ENCODE peak calls at places on chromosomes 13 and 19, in seven cellular contexts. One of them, this sample, is unnamed.
A peak's percentile ranks its signal among the peaks of the same experiment; 100 is the strongest.

GRCh38 chr13:95604534-95604915 is 40.0 kb downstream of the DZIP1 start:
- DNase-seq in fibroblast of lung: peak; percentile 25
- DNase-seq in thoracic aorta: no peak
- DNase-seq in PC-9: no peak
- DNase-seq in pancreas: no peak
- DNase-seq in esophagus squamous epithelium: no peak
- DNase-seq in CD4-positive, alpha-beta T cell: no peak
- DNase-seq in this sample: no peak

GRCh38 chr13:46522692-46523040 is 30.3 kb upstream of the LRCH1 start:
- DNase-seq in PC-9: no peak
- DNase-seq in thoracic aorta: no peak
- DNase-seq in esophagus squamous epithelium: no peak
- DNase-seq in fibroblast of lung: no peak
- DNase-seq in pancreas: no peak
- DNase-seq in CD4-positive, alpha-beta T cell: no peak
- DNase-seq in this sample: no peak

GRCh38 chr13:105878119-105878518 is 657.3 kb downstream of the EFNB2 start:
- DNase-seq in fibroblast of lung: no peak
- DNase-seq in esophagus squamous epithelium: no peak
- DNase-seq in CD4-positive, alpha-beta T cell: no peak
- DNase-seq in PC-9: no peak
- DNase-seq in thoracic aorta: no peak
- DNase-seq in pancreas: no peak
- DNase-seq in this sample: no peak

GRCh38 chr13:106941779-106942178 is 373.8 kb upstream of the ARGLU1 start:
- DNase-seq in CD4-positive, alpha-beta T cell: no peak
- DNase-seq in fibroblast of lung: no peak
- DNase-seq in PC-9: no peak
- DNase-seq in thoracic aorta: no peak
- DNase-seq in pancreas: no peak
- DNase-seq in esophagus squamous epithelium: no peak
- DNase-seq in this sample: no peak

GRCh38 chr13:35712907-35713685 is 236.6 kb upstream of the MAB21L1 start:
- DNase-seq in CD4-positive, alpha-beta T cell: no peak
- DNase-seq in fibroblast of lung: peak; percentile 43
- DNase-seq in esophagus squamous epithelium: no peak
- DNase-seq in PC-9: no peak
- DNase-seq in pancreas: no peak
- DNase-seq in thoracic aorta: no peak
- DNase-seq in this sample: no peak

GRCh38 chr19:47786566-47786965 is 8.1 kb downstream of the SELENOW start:
- DNase-seq in CD4-positive, alpha-beta T cell: no peak
- DNase-seq in fibroblast of lung: no peak
- DNase-seq in pancreas: no peak
- DNase-seq in thoracic aorta: no peak
- DNase-seq in PC-9: no peak
- DNase-seq in esophagus squamous epithelium: no peak
- DNase-seq in this sample: no peak

GRCh38 chr19:39163621-39164020 is 33.1 kb upstream of the NCCRP1 start:
- DNase-seq in esophagus squamous epithelium: no peak
- DNase-seq in thoracic aorta: no peak
- DNase-seq in fibroblast of lung: no peak
- DNase-seq in CD4-positive, alpha-beta T cell: no peak
- DNase-seq in PC-9: no peak
- DNase-seq in pancreas: no peak
- DNase-seq in this sample: no peak

GRCh38 chr13:98436379-98436909 is 140.5 kb downstream of the STK24 start:
- DNase-seq in fibroblast of lung: no peak
- DNase-seq in thoracic aorta: no peak
- DNase-seq in pancreas: no peak
- DNase-seq in PC-9: no peak
- DNase-seq in esophagus squamous epithelium: no peak
- DNase-seq in CD4-positive, alpha-beta T cell: no peak
- DNase-seq in this sample: no peak

GRCh38 chr19:14383898-14384669 is 2.8 kb downstream of the ADGRE5 start:
- DNase-seq in thoracic aorta: no peak
- DNase-seq in CD4-positive, alpha-beta T cell: no peak
- DNase-seq in fibroblast of lung: peak; percentile 49
- DNase-seq in esophagus squamous epithelium: no peak
- DNase-seq in pancreas: no peak
- DNase-seq in PC-9: peak; percentile 14
- DNase-seq in this sample: peak; percentile 76

GRCh38 chr13:20824762-20825161 is 51.0 kb upstream of the EEF1AKMT1 start:
- DNase-seq in PC-9: no peak
- DNase-seq in fibroblast of lung: peak; percentile 30
- DNase-seq in CD4-positive, alpha-beta T cell: no peak
- DNase-seq in pancreas: no peak
- DNase-seq in esophagus squamous epithelium: no peak
- DNase-seq in thoracic aorta: no peak
- DNase-seq in this sample: no peak

GRCh38 chr13:107301724-107302374 is 733.9 kb upstream of the ARGLU1 start:
- DNase-seq in fibroblast of lung: peak; percentile 26
- DNase-seq in esophagus squamous epithelium: no peak
- DNase-seq in CD4-positive, alpha-beta T cell: no peak
- DNase-seq in PC-9: no peak
- DNase-seq in pancreas: no peak
- DNase-seq in thoracic aorta: no peak
- DNase-seq in this sample: no peak

GRCh38 chr13:70188567-70188966 is 80.3 kb upstream of the KLHL1 start:
- DNase-seq in esophagus squamous epithelium: no peak
- DNase-seq in fibroblast of lung: no peak
- DNase-seq in thoracic aorta: no peak
- DNase-seq in PC-9: no peak
- DNase-seq in pancreas: peak; percentile 19
- DNase-seq in CD4-positive, alpha-beta T cell: no peak
- DNase-seq in this sample: no peak

GRCh38 chr13:32549788-32550187 is 11.2 kb upstream of the N4BP2L2 start:
- DNase-seq in PC-9: no peak
- DNase-seq in CD4-positive, alpha-beta T cell: no peak
- DNase-seq in esophagus squamous epithelium: no peak
- DNase-seq in thoracic aorta: no peak
- DNase-seq in pancreas: no peak
- DNase-seq in fibroblast of lung: no peak
- DNase-seq in this sample: no peak

GRCh38 chr19:30621326-30621920 is 249.2 kb downstream of the ZNF536 start:
- DNase-seq in thoracic aorta: no peak
- DNase-seq in PC-9: no peak
- DNase-seq in fibroblast of lung: no peak
- DNase-seq in esophagus squamous epithelium: no peak
- DNase-seq in pancreas: no peak
- DNase-seq in CD4-positive, alpha-beta T cell: no peak
- DNase-seq in this sample: no peak

GRCh38 chr13:82917984-82918383 is 964.3 kb downstream of the SLITRK1 start:
- DNase-seq in thoracic aorta: no peak
- DNase-seq in PC-9: no peak
- DNase-seq in esophagus squamous epithelium: no peak
- DNase-seq in CD4-positive, alpha-beta T cell: no peak
- DNase-seq in pancreas: no peak
- DNase-seq in fibroblast of lung: no peak
- DNase-seq in this sample: no peak

GRCh38 chr13:35858665-35859064 is 272.5 kb downstream of the DCLK1 start:
- DNase-seq in esophagus squamous epithelium: no peak
- DNase-seq in pancreas: no peak
- DNase-seq in CD4-positive, alpha-beta T cell: no peak
- DNase-seq in fibroblast of lung: peak; percentile 31
- DNase-seq in thoracic aorta: no peak
- DNase-seq in PC-9: no peak
- DNase-seq in this sample: no peak

GRCh38 chr13:108915095-108915633 is 285.8 kb downstream of the MYO16 start:
- DNase-seq in pancreas: no peak
- DNase-seq in PC-9: peak; percentile 31
- DNase-seq in fibroblast of lung: peak; percentile 67
- DNase-seq in thoracic aorta: no peak
- DNase-seq in CD4-positive, alpha-beta T cell: no peak
- DNase-seq in esophagus squamous epithelium: no peak
- DNase-seq in this sample: no peak

GRCh38 chr19:18847516-18848463 is 16.0 kb downstream of the UPF1 start:
- DNase-seq in pancreas: no peak
- DNase-seq in CD4-positive, alpha-beta T cell: no peak
- DNase-seq in PC-9: no peak
- DNase-seq in esophagus squamous epithelium: no peak
- DNase-seq in thoracic aorta: no peak
- DNase-seq in fibroblast of lung: peak; percentile 54
- DNase-seq in this sample: no peak

GRCh38 chr13:90686438-90686837 is 661.0 kb upstream of the MIR17HG start:
- DNase-seq in esophagus squamous epithelium: no peak
- DNase-seq in thoracic aorta: no peak
- DNase-seq in fibroblast of lung: peak; percentile 68
- DNase-seq in CD4-positive, alpha-beta T cell: no peak
- DNase-seq in pancreas: no peak
- DNase-seq in PC-9: peak; percentile 1
- DNase-seq in this sample: no peak

GRCh38 chr19:19752760-19753403 is 20.0 kb upstream of the ZNF14 start:
- DNase-seq in CD4-positive, alpha-beta T cell: no peak
- DNase-seq in PC-9: no peak
- DNase-seq in esophagus squamous epithelium: no peak
- DNase-seq in pancreas: no peak
- DNase-seq in thoracic aorta: no peak
- DNase-seq in fibroblast of lung: no peak
- DNase-seq in this sample: no peak

GRCh38 chr19:42124386-42124901 is 7.8 kb downstream of the POU2F2 start:
- DNase-seq in PC-9: no peak
- DNase-seq in pancreas: no peak
- DNase-seq in fibroblast of lung: no peak
- DNase-seq in CD4-positive, alpha-beta T cell: no peak
- DNase-seq in thoracic aorta: no peak
- DNase-seq in esophagus squamous epithelium: no peak
- DNase-seq in this sample: no peak

GRCh38 chr13:33388254-33388998 is 102.9 kb upstream of the STARD13 start:
- DNase-seq in CD4-positive, alpha-beta T cell: no peak
- DNase-seq in PC-9: peak; percentile 31
- DNase-seq in pancreas: no peak
- DNase-seq in fibroblast of lung: no peak
- DNase-seq in thoracic aorta: no peak
- DNase-seq in esophagus squamous epithelium: no peak
- DNase-seq in this sample: no peak

GRCh38 chr13:31967155-31967554 is 64.4 kb upstream of the FRY start:
- DNase-seq in PC-9: no peak
- DNase-seq in thoracic aorta: no peak
- DNase-seq in fibroblast of lung: no peak
- DNase-seq in pancreas: no peak
- DNase-seq in esophagus squamous epithelium: no peak
- DNase-seq in CD4-positive, alpha-beta T cell: no peak
- DNase-seq in this sample: no peak

GRCh38 chr13:111502957-111503356 is 182.5 kb downstream of the TEX29 start:
- DNase-seq in fibroblast of lung: no peak
- DNase-seq in PC-9: no peak
- DNase-seq in pancreas: no peak
- DNase-seq in thoracic aorta: no peak
- DNase-seq in CD4-positive, alpha-beta T cell: no peak
- DNase-seq in esophagus squamous epithelium: no peak
- DNase-seq in this sample: no peak

GRCh38 chr19:28884786-28885476 is 328.0 kb downstream of the UQCRFS1 start:
- DNase-seq in fibroblast of lung: no peak
- DNase-seq in thoracic aorta: no peak
- DNase-seq in CD4-positive, alpha-beta T cell: no peak
- DNase-seq in PC-9: no peak
- DNase-seq in esophagus squamous epithelium: no peak
- DNase-seq in pancreas: no peak
- DNase-seq in this sample: no peak

GRCh38 chr13:59094149-59094548 is 1069.6 kb downstream of the DIAPH3 start:
- DNase-seq in esophagus squamous epithelium: no peak
- DNase-seq in fibroblast of lung: no peak
- DNase-seq in CD4-positive, alpha-beta T cell: no peak
- DNase-seq in pancreas: no peak
- DNase-seq in thoracic aorta: no peak
- DNase-seq in PC-9: no peak
- DNase-seq in this sample: no peak

GRCh38 chr19:3350014-3350663 is 16.2 kb upstream of the NFIC start:
- DNase-seq in fibroblast of lung: peak; percentile 69
- DNase-seq in pancreas: peak; percentile 82
- DNase-seq in PC-9: no peak
- DNase-seq in esophagus squamous epithelium: no peak
- DNase-seq in CD4-positive, alpha-beta T cell: no peak
- DNase-seq in thoracic aorta: no peak
- DNase-seq in this sample: no peak

GRCh38 chr19:16454519-16454918 is 17.3 kb downstream of the EPS15L1 start:
- DNase-seq in CD4-positive, alpha-beta T cell: no peak
- DNase-seq in esophagus squamous epithelium: no peak
- DNase-seq in thoracic aorta: no peak
- DNase-seq in fibroblast of lung: no peak
- DNase-seq in PC-9: no peak
- DNase-seq in pancreas: no peak
- DNase-seq in this sample: peak; percentile 15
- H3K9me3 ChIP-seq in CD4-positive, alpha-beta T cell: no peaks in the 10 kb centered on the region
- H3K9me3 ChIP-seq in esophagus squamous epithelium: no peaks in the 10 kb centered on the region
- H3K9me3 ChIP-seq in thoracic aorta: no peaks in the 10 kb centered on the region
- H3K9me3 ChIP-seq in fibroblast of lung: no peaks in the 10 kb centered on the region
- H3K9me3 ChIP-seq in PC-9: no peaks in the 10 kb centered on the region
- H3K9me3 ChIP-seq in pancreas: no peaks in the 10 kb centered on the region
- H3K9me3 ChIP-seq in this sample: no peaks in the 10 kb centered on the region

GRCh38 chr19:35120898-35121297 is 5.3 kb downstream of the FXYD3 start:
- DNase-seq in PC-9: no peak
- DNase-seq in fibroblast of lung: no peak
- DNase-seq in CD4-positive, alpha-beta T cell: no peak
- DNase-seq in thoracic aorta: no peak
- DNase-seq in pancreas: no peak
- DNase-seq in esophagus squamous epithelium: no peak
- DNase-seq in this sample: no peak
- H3K27ac ChIP-seq in PC-9: peak overlapping the region; percentile 90
- H3K27ac ChIP-seq in fibroblast of lung: no peak overlapping the region
- H3K27ac ChIP-seq in CD4-positive, alpha-beta T cell: no peak overlapping the region
- H3K27ac ChIP-seq in thoracic aorta: no peak overlapping the region
- H3K27ac ChIP-seq in pancreas: no peak overlapping the region
- H3K27ac ChIP-seq in esophagus squamous epithelium: peak overlapping the region; percentile 95
- H3K27ac ChIP-seq in this sample: no peak overlapping the region

DNA sequence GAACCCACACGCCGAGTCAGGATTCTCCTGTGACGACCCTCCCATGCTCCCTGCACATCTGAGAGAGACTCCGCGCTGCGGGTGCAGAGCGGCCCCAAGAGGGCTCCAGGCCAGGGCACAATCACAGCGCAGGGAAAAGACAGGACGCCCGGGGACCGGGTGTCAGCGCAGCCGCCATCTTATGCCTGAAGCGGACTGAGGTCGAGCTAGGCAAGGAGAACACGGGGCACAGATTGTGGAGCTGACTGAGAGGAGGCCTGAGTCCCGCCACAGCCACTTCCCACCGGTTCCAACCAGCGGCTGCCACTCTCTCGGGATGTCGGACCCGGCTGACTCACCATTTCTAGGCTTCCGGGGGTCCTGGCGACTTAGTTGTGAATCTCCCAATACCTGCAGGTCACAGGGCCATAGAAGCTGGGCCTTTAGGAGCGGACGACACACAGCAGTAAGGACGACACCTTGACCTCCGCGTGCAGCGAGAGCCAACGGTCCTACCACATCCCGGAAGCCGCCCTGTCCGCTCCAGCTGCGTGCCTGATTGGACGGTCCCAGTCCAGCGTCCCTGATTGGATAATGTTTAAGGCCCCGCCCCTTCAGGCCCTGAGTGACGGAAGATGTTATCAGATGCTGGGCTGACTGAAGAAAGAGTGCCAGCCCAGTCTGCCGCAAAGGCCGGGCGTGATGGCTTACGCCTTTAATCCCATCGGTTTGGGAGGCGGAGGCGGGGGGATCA is at the start of gene ZNF728:
- DNase-seq in fibroblast of lung: no peak
- DNase-seq in pancreas: peak; percentile 45
- DNase-seq in PC-9: no peak
- DNase-seq in thoracic aorta: peak; percentile 54
- DNase-seq in CD4-positive, alpha-beta T cell: no peak
- DNase-seq in esophagus squamous epithelium: no peak
- DNase-seq in this sample: peak; percentile 65
- TF ChIP-seq CTCF in fibroblast of lung: no peak
- TF ChIP-seq CTCF in pancreas: no peak
- TF ChIP-seq CTCF in PC-9: no peak
- TF ChIP-seq CTCF in thoracic aorta: no peak
- TF ChIP-seq CTCF in CD4-positive, alpha-beta T cell: no peak
- TF ChIP-seq CTCF in esophagus squamous epithelium: no peak
- TF ChIP-seq CTCF in this sample: no peak

GRCh38 chr19:56639217-56639616 is 3.7 kb upstream of the SMIM17 start:
- DNase-seq in CD4-positive, alpha-beta T cell: no peak
- DNase-seq in thoracic aorta: no peak
- DNase-seq in PC-9: peak; percentile 16
- DNase-seq in pancreas: no peak
- DNase-seq in esophagus squamous epithelium: no peak
- DNase-seq in fibroblast of lung: peak; percentile 6
- DNase-seq in this sample: no peak
- H3K9me3 ChIP-seq in CD4-positive, alpha-beta T cell: peaks cover 67% of the 10 kb centered on the region
- H3K9me3 ChIP-seq in thoracic aorta: peaks cover 31% of the 10 kb centered on the region
- H3K9me3 ChIP-seq in PC-9: no peaks in the 10 kb centered on the region
- H3K9me3 ChIP-seq in pancreas: no peaks in the 10 kb centered on the region
- H3K9me3 ChIP-seq in esophagus squamous epithelium: peaks cover 13% of the 10 kb centered on the region
- H3K9me3 ChIP-seq in fibroblast of lung: no peaks in the 10 kb centered on the region
- H3K9me3 ChIP-seq in this sample: peaks cover 82% of the 10 kb centered on the region

This sample was measured in left lung.